ENCODE peak calls at places on chromosomes 6 and 20, in eight cellular contexts. F is endothelial cell of umbilical vein, I is spleen, D is stomach, A is sigmoid colon, G is HCT116, E is HepG2, V is transverse colon. L is an unnamed sample.

GRCh38 chr6:9126845-9127560 is 691.7 kb upstream of the SLC35B3 start:
- DNase-seq in F (no peak), I (no peak), D (no peak), A (no peak), G (peak; percentile 36), E (no peak), V (no peak), L (no peak)

GRCh38 chr6:29887330-29887818 is 55.0 kb upstream of the HLA-A start:
- DNase-seq in F (no peak), I (peak; percentile 86), D (peak; percentile 55), A (peak; percentile 84), G (peak; percentile 8), E (no peak), V (peak; percentile 74), L (peak; percentile 83)

GRCh38 chr20:47273591-47274235 is 82.8 kb downstream of the ZMYND8 start:
- DNase-seq in F (no peak), I (no peak), D (no peak), A (no peak), G (no peak), E (no peak), V (no peak), L (no peak)

GRCh38 chr6:96002912-96003311 is 12.9 kb upstream of the FUT9 start:
- DNase-seq in F (no peak), I (no peak), D (no peak), A (no peak), G (no peak), E (no peak), V (no peak), L (no peak)

GRCh38 chr6:26501482-26501986 is 1.4 kb downstream of the BTN1A1 start:
- DNase-seq in F (peak; percentile 8), I (peak; percentile 86), D (peak; percentile 32), A (peak; percentile 64), G (no peak), E (no peak), V (peak; percentile 33), L (no peak)

GRCh38 chr20:23146857-23147256 is 60.7 kb upstream of the CD93 start:
- DNase-seq in F (no peak), I (no peak), D (no peak), A (no peak), G (no peak), E (no peak), V (no peak), L (no peak)

GRCh38 chr6:146914563-146915483 is 289.4 kb upstream of the STXBP5 start:
- DNase-seq in F (peak; percentile 98), I (no peak), D (no peak), A (peak; percentile 68), G (peak; percentile 84), E (no peak), V (no peak), L (no peak)

GRCh38 chr6:33072508-33073100 is 845 bp downstream of the HLA-DPA1 start:
- DNase-seq in F (no peak), I (no peak), D (no peak), A (no peak), G (no peak), E (no peak), V (no peak), L (no peak)

GRCh38 chr6:129111853-129112252 is 228.9 kb downstream of the LAMA2 start:
- DNase-seq in F (no peak), I (no peak), D (no peak), A (no peak), G (no peak), E (no peak), V (no peak), L (no peak)

GRCh38 chr6:11398451-11399326 is 138.9 kb upstream of the TMEM170B start:
- DNase-seq in F (no peak), I (no peak), D (no peak), A (no peak), G (no peak), E (peak; percentile 97), V (no peak), L (no peak)

GRCh38 chr6:137547186-137547585 is 53.0 kb upstream of the OLIG3 start:
- DNase-seq in F (no peak), I (no peak), D (no peak), A (no peak), G (no peak), E (no peak), V (no peak), L (no peak)

GRCh38 chr20:43191946-43192847 is 2.5 kb upstream of the PTPRT start:
- DNase-seq in F (no peak), I (no peak), D (no peak), A (no peak), G (no peak), E (peak; percentile 16), V (no peak), L (no peak)

GRCh38 chr20:15916623-15917022 is 656.6 kb downstream of the KIF16B start:
- DNase-seq in F (no peak), I (no peak), D (no peak), A (no peak), G (no peak), E (no peak), V (no peak), L (no peak)

GRCh38 chr6:53523511-53524454 is 21.1 kb downstream of the GCLC start:
- DNase-seq in F (no peak), I (no peak), D (no peak), A (no peak), G (no peak), E (no peak), V (no peak), L (no peak)

GRCh38 chr6:71238351-71238750 is 50.3 kb upstream of the OGFRL1 start:
- DNase-seq in F (no peak), I (no peak), D (no peak), A (no peak), G (no peak), E (no peak), V (no peak), L (no peak)

GRCh38 chr20:64009811-64010387 is 26.1 kb upstream of the C20orf204 start:
- DNase-seq in F (peak; percentile 22), I (no peak), D (no peak), A (no peak), G (no peak), E (no peak), V (no peak), L (no peak)

GRCh38 chr6:134308800-134309199 is 9.1 kb downstream of the SGK1 start:
- DNase-seq in F (no peak), I (no peak), D (no peak), A (no peak), G (no peak), E (no peak), V (no peak), L (no peak)

GRCh38 chr6:137657351-137657911 is 163.2 kb upstream of the OLIG3 start:
- DNase-seq in F (no peak), I (no peak), D (no peak), A (no peak), G (no peak), E (no peak), V (no peak), L (no peak)

DNA sequence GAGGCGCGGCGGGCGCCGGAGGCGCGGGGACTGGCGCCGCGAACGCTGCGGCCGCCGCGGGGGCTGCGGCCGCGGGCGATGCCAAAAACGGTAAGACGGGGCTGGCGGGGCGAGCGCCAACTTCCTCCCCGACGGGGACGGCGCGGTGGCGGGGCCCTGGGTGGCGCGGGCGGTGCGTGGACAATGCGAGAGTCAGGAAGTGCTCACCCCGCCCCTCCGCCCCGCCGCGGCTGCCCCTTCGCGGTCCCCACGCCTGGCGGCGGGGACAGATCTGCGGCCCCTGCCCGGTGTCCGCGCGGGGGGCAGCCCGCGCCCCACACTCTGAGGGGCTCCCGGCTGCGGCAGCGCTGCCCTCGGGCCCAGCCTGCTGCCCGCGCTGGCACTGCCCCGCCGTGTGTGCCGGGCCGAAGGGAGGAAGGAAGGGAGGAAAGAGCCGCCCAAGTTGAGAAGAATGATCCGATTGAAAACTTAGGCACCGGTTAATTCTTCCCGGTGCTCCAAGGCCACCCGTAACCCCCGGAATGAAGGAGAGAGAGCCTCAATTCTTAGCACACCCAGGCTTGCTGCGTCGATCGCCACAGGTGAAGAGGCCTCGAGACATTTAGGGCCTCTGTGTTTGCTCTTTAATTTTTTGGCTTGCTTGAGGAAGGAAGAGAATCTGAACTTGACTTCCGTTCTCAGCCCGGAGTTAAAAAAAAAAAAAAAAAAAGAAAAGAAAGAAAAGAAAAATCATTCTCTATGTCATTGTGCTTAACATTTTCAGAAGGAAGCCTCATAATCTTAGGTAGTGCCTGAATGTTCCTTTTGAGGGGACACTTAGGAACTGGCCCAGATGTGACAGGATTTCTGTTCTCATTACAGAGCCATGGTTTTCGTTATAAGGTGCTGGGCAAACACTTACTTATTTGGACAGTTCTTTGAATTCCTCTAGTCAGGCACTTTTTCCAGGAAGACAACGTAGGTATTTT is 982 bp downstream of the HECA start:
- DNase-seq in F (peak; percentile 55), I (peak; percentile 97), D (peak; percentile 72), A (peak; percentile 77), G (no peak), E (no peak), V (peak; percentile 78), L (peak; percentile 84)
- TF ChIP-seq POLR2AphosphoS5 in F (peak; percentile 27), I (peak; percentile 78), D (peak; percentile 4), A (peak; percentile 3), G (no peak), E (no peak), V (peak; percentile 22), L (no peak)

DNA sequence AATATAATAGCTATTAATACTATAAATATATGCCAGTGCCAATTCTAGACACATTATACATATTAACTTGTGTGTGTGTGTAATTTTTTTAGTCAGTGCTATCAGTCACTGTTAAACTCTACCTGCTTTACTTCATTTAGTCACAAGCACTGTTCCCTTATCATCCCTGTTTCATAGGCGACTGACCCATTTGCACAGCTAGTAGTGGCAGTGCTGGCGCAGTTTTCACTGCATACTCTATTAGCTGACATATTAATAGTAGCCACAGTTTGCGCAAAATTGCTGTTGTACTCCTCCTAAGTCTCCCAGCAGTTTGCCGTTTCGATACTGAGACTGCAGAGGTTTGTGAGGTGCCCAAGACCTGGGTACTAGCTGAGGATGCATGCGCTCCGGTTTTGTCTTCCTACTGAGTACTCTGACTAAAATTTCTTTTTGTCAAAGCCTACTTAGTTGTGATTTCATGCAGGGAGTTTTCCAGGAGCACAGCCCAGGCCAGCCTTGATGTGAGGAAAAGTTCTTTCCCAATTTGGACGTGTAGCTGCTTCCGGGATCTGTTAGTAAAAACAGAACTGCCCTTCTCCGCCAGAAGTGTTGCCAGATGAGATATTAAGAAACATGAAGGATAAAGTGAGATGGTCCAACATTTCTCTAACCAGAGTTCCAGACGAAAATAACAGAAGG is 5.6 kb downstream of the BAG2 start:
- DNase-seq in F (no peak), I (no peak), D (no peak), A (peak; percentile 93), G (no peak), E (no peak), V (peak; percentile 29), L (peak; percentile 82)
- H3K4me3 ChIP-seq in F (no peak overlapping the region), I (no peak overlapping the region), D (peak overlapping the region; percentile 17), A (peak overlapping the region; percentile 11), G (no peak overlapping the region), E (no peak overlapping the region), V (no peak overlapping the region), L (no peak overlapping the region)

GRCh38 chr20:54140067-54140466 is 33.7 kb downstream of the CYP24A1 start:
- DNase-seq in F (no peak), I (no peak), D (no peak), A (no peak), G (no peak), E (no peak), V (no peak), L (no peak)
- H3K9me3 ChIP-seq in F (no peaks in the 10 kb centered on the region), I (no peaks in the 10 kb centered on the region), D (no peaks in the 10 kb centered on the region), A (no peaks in the 10 kb centered on the region), G (peaks cover 6% of the 10 kb centered on the region), E (peaks cover 14% of the 10 kb centered on the region), V (no peaks in the 10 kb centered on the region), L (no peaks in the 10 kb centered on the region)

DNA sequence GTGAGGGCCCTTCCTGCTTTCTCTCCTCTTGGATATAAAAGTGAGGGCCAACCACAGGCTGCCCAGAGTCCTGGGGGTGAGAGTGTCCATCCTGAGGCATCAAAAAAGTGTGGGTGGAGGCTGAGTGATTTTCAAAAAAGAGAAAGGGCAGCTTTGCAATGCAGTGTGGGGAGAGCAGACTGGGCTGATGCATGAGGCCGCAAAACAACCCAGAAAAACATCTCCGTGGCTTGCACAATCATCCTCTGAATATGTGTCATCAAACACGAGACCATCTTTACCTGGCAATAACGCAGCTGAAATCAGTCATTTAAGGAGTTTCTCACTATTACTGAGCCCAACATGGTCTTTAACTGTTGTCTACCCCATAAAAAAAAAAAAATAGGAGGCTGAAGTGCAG is 191.2 kb upstream of the SOX4 start:
- DNase-seq in F (no peak), I (no peak), D (no peak), A (peak; percentile 79), G (no peak), E (no peak), V (no peak), L (peak; percentile 66)
- TF ChIP-seq POLR2AphosphoS5 in F (no peak), I (no peak), D (no peak), A (no peak), G (no peak), E (no peak), V (no peak), L (peak; percentile 59)

L was measured in suprapubic skin.